ENCODE peak calls at places on chromosomes 3 and 15, in eight cellular contexts. V, E, P, K, M, F, I and C are unnamed samples.
A peak's percentile ranks its signal among the peaks of the same experiment; 100 is the strongest.

GRCh38 chr3:177126015-177126773 is 71.1 kb downstream of the TBL1XR1 start:
- DNase-seq in P (no peak), M (no peak), K (no peak), V (no peak), F (no peak), E (no peak), I (no peak), C (no peak)

GRCh38 chr3:130759692-130760338 is 13.2 kb upstream of the PIK3R4 start:
- DNase-seq in V (no peak), E (no peak), P (no peak), K (peak; percentile 66), I (peak; percentile 52), M (no peak), F (peak; percentile 32), C (peak; percentile 55)

GRCh38 chr3:49417516-49418120 is 4.7 kb downstream of the AMT start:
- DNase-seq in I (no peak), P (no peak), V (no peak), K (no peak), E (no peak), M (no peak), F (no peak), C (no peak)

GRCh38 chr15:42134617-42135243 is 21.7 kb downstream of the PLA2G4F start:
- DNase-seq in F (no peak), E (no peak), M (peak; percentile 4), P (peak; percentile 87), I (no peak), V (no peak), K (no peak), C (no peak)

GRCh38 chr3:57017481-57017880 is 43.0 kb upstream of the SPATA12 start:
- DNase-seq in M (peak; percentile 77), K (no peak), I (no peak), V (no peak), P (no peak), F (no peak), E (no peak), C (no peak)

GRCh38 chr3:15703346-15703745 is 94.4 kb downstream of the ANKRD28 start:
- DNase-seq in V (no peak), M (no peak), P (no peak), I (no peak), K (no peak), E (no peak), F (no peak), C (no peak)

GRCh38 chr15:61173899-61174689 is 55.0 kb downstream of the RORA start:
- DNase-seq in M (no peak), K (no peak), F (no peak), E (no peak), V (no peak), P (no peak), I (no peak), C (no peak)

GRCh38 chr3:69724722-69725435 is 14.4 kb upstream of the MITF start:
- DNase-seq in F (no peak), I (no peak), E (no peak), V (no peak), K (no peak), M (no peak), P (no peak), C (no peak)

GRCh38 chr3:63343674-63344073 is 65.6 kb downstream of the SYNPR start:
- DNase-seq in M (peak; percentile 89), P (no peak), E (peak; percentile 70), F (no peak), I (peak; percentile 48), K (peak; percentile 54), V (peak; percentile 50), C (no peak)

GRCh38 chr15:55775316-55775715 is 32.4 kb upstream of the PRTG start:
- DNase-seq in K (peak; percentile 41), E (no peak), P (no peak), I (no peak), V (no peak), F (no peak), M (no peak), C (no peak)

DNA sequence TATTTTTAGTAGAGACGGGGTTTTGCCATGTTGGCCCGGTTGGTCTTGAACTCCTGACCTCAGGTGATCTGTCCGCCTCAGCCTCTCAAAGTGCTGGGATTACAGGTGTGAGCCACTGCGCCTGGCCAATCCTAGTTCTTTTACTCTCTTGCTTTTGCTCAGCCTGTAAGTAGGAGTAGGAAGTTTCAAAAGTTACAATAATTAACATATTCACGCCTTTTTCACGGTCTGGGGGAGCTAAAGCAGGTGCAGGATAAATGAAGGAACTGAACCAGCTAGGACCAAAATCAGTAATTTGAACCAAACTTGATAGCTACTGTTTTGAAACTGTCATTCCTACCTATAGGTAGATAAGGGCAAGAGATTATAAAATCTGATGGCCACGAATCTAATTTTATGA is 98.5 kb downstream of the CACNA1D start:
- DNase-seq in M (no peak), I (no peak), F (no peak), P (peak; percentile 24), K (no peak), E (no peak), V (no peak), C (no peak)
- H3K27me3 ChIP-seq in M (no peaks in the 10 kb centered on the region), I (no peaks in the 10 kb centered on the region), F (no peaks in the 10 kb centered on the region), P (no peaks in the 10 kb centered on the region), K (no peaks in the 10 kb centered on the region), E (no peaks in the 10 kb centered on the region), V (no peaks in the 10 kb centered on the region), C (no peaks in the 10 kb centered on the region)

GRCh38 chr3:40053663-40054062 is 244.3 kb downstream of the MYRIP start:
- DNase-seq in K (no peak), I (no peak), E (no peak), M (no peak), F (no peak), V (no peak), P (no peak), C (no peak)
- H3K27ac ChIP-seq in K (no peak overlapping the region), I (no peak overlapping the region), E (no peak overlapping the region), M (no peak overlapping the region), F (no peak overlapping the region), V (no peak overlapping the region), P (no peak overlapping the region), C (no peak overlapping the region)

DNA sequence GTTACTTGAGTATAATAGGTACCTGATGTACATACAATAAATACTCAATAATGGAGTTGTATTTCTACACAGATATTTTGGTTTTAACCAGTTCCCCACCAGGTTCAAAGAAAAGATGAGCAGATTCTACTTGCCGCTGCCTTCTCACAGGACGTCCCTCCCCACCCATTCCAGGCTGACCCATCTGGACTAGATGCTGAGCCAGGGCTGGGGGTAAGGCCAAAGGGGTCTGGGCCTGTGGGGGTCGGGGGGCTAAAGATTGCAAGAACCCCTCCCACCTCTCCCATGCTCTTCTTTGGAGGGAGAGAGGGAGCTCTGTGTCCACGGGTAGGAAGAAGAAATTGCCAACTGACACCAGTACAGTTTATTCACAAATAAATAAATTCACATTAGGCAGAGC is 1.5 kb downstream of the MESP1 start:
- DNase-seq in P (no peak), K (no peak), F (no peak), M (no peak), V (no peak), I (no peak), E (no peak), C (no peak)
- H3K27me3 ChIP-seq in P (no peaks in the 10 kb centered on the region), K (peaks cover 95% of the 10 kb centered on the region), F (peaks cover 70% of the 10 kb centered on the region), M (no peaks in the 10 kb centered on the region), V (no peaks in the 10 kb centered on the region), I (peaks cover 24% of the 10 kb centered on the region), E (no peaks in the 10 kb centered on the region), C (no peaks in the 10 kb centered on the region)

GRCh38 chr15:29183071-29183831 is 86.4 kb downstream of the NSMCE3 start:
- DNase-seq in K (no peak), P (peak; percentile 80), I (no peak), E (no peak), M (no peak), F (no peak), V (no peak), C (no peak)
- H3K27ac ChIP-seq in K (no peak overlapping the region), P (no peak overlapping the region), I (no peak overlapping the region), E (no peak overlapping the region), M (no peak overlapping the region), F (no peak overlapping the region), V (no peak overlapping the region), C (no peak overlapping the region)

GRCh38 chr3:37751537-37751936 is 110.1 kb upstream of the CTDSPL start:
- DNase-seq in E (no peak), F (no peak), M (no peak), I (no peak), V (no peak), K (no peak), P (no peak), C (no peak)
- H3K27me3 ChIP-seq in E (no peaks in the 10 kb centered on the region), F (no peaks in the 10 kb centered on the region), M (no peaks in the 10 kb centered on the region), I (no peaks in the 10 kb centered on the region), V (peaks cover 2% of the 10 kb centered on the region), K (no peaks in the 10 kb centered on the region), P (no peaks in the 10 kb centered on the region), C (no peaks in the 10 kb centered on the region)